ENCODE peak calls at places on chromosomes 16 and 17, in eight cellular contexts. One of them, this sample, is unnamed. For H3K9me3, the result is how much of the 10 kb centered on the place peaks cover.

GRCh38 chr17:22090263-22090935 is 398.1 kb downstream of the KCNJ18 start:
- DNase-seq in left lung: no peak
- DNase-seq in pancreas: no peak
- DNase-seq in spleen: no peak
- DNase-seq in breast epithelium: no peak
- DNase-seq in MM.1S: no peak
- DNase-seq in heart left ventricle: no peak
- DNase-seq in HCT116: no peak
- DNase-seq in this sample: no peak

GRCh38 chr16:57153841-57154240 is 32.0 kb downstream of the PSME3IP1 start:
- DNase-seq in breast epithelium: no peak
- DNase-seq in HCT116: no peak
- DNase-seq in spleen: no peak
- DNase-seq in MM.1S: no peak
- DNase-seq in pancreas: no peak
- DNase-seq in left lung: no peak
- DNase-seq in heart left ventricle: no peak
- DNase-seq in this sample: no peak

GRCh38 chr16:79543219-79543618 is 57.3 kb downstream of the MAF start:
- DNase-seq in left lung: no peak
- DNase-seq in spleen: no peak
- DNase-seq in heart left ventricle: peak
- DNase-seq in breast epithelium: no peak
- DNase-seq in pancreas: no peak
- DNase-seq in HCT116: no peak
- DNase-seq in MM.1S: no peak
- DNase-seq in this sample: no peak

GRCh38 chr17:43645765-43646481 is 15.8 kb downstream of the MEOX1 start:
- DNase-seq in spleen: peak
- DNase-seq in left lung: peak
- DNase-seq in heart left ventricle: peak
- DNase-seq in breast epithelium: peak
- DNase-seq in HCT116: no peak
- DNase-seq in pancreas: peak
- DNase-seq in MM.1S: no peak
- DNase-seq in this sample: peak

GRCh38 chr16:87431926-87432325 is 39.8 kb downstream of the MAP1LC3B start:
- DNase-seq in heart left ventricle: no peak
- DNase-seq in spleen: no peak
- DNase-seq in pancreas: no peak
- DNase-seq in HCT116: no peak
- DNase-seq in MM.1S: no peak
- DNase-seq in breast epithelium: no peak
- DNase-seq in left lung: peak
- DNase-seq in this sample: no peak

GRCh38 chr16:70675851-70676513 is 9.9 kb downstream of the MTSS2 start:
- DNase-seq in spleen: peak
- DNase-seq in pancreas: no peak
- DNase-seq in MM.1S: no peak
- DNase-seq in heart left ventricle: peak
- DNase-seq in breast epithelium: no peak
- DNase-seq in HCT116: no peak
- DNase-seq in left lung: no peak
- DNase-seq in this sample: no peak

GRCh38 chr16:54654429-54654828 is 276.2 kb upstream of the IRX5 start:
- DNase-seq in pancreas: no peak
- DNase-seq in left lung: no peak
- DNase-seq in spleen: no peak
- DNase-seq in HCT116: no peak
- DNase-seq in breast epithelium: no peak
- DNase-seq in heart left ventricle: no peak
- DNase-seq in MM.1S: no peak
- DNase-seq in this sample: no peak

GRCh38 chr16:11078812-11079459 is 134.6 kb downstream of the CLEC16A start:
- DNase-seq in pancreas: peak
- DNase-seq in heart left ventricle: no peak
- DNase-seq in left lung: no peak
- DNase-seq in HCT116: no peak
- DNase-seq in MM.1S: no peak
- DNase-seq in spleen: no peak
- DNase-seq in breast epithelium: no peak
- DNase-seq in this sample: no peak

GRCh38 chr17:2054262-2054739 is 602 bp upstream of the HIC1 start:
- DNase-seq in pancreas: no peak
- DNase-seq in HCT116: no peak
- DNase-seq in left lung: no peak
- DNase-seq in heart left ventricle: peak
- DNase-seq in breast epithelium: no peak
- DNase-seq in spleen: peak
- DNase-seq in MM.1S: no peak
- DNase-seq in this sample: no peak

GRCh38 chr17:72518810-72519597 is 398.2 kb downstream of the SOX9 start:
- DNase-seq in pancreas: peak
- DNase-seq in HCT116: no peak
- DNase-seq in MM.1S: no peak
- DNase-seq in spleen: no peak
- DNase-seq in breast epithelium: peak
- DNase-seq in heart left ventricle: no peak
- DNase-seq in left lung: no peak
- DNase-seq in this sample: no peak

GRCh38 chr17:61000911-61001310 is 323.3 kb downstream of the BCAS3 start:
- DNase-seq in heart left ventricle: no peak
- DNase-seq in breast epithelium: no peak
- DNase-seq in pancreas: no peak
- DNase-seq in MM.1S: no peak
- DNase-seq in HCT116: no peak
- DNase-seq in left lung: no peak
- DNase-seq in spleen: no peak
- DNase-seq in this sample: no peak
- TF ChIP-seq CTCF in heart left ventricle: no peak
- TF ChIP-seq CTCF in breast epithelium: no peak
- TF ChIP-seq CTCF in pancreas: no peak
- TF ChIP-seq CTCF in MM.1S: no peak
- TF ChIP-seq CTCF in HCT116: peak
- TF ChIP-seq CTCF in left lung: no peak
- TF ChIP-seq CTCF in spleen: no peak
- TF ChIP-seq CTCF in this sample: no peak

DNA sequence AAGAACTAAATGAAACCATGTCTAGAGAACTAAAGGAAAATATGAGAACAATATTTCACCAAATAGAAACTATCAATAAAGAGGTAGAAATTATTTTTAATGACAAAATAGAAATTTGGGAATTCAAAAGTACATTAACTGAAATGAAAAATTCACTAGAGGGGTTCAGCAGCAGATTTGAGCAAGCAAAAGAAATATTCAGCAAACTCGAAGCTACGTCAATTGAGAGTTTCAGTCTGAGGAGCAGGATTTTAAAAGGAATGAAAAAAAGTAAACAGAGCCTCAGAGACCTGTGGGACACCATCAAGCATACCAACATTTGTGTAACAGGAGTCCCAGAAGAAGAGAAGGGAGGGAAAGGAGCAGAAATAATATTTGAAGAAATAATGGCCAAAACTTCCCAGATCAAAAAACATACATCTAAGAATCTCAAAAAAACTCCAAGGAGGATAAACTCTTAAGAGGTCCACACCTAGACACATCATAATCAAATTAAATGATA is 38.3 kb downstream of the ZFP90 start:
- DNase-seq in breast epithelium: no peak
- DNase-seq in heart left ventricle: no peak
- DNase-seq in spleen: no peak
- DNase-seq in HCT116: no peak
- DNase-seq in left lung: no peak
- DNase-seq in MM.1S: no peak
- DNase-seq in pancreas: no peak
- DNase-seq in this sample: no peak
- H3K9me3 ChIP-seq in breast epithelium: half or more
- H3K9me3 ChIP-seq in heart left ventricle: half or more
- H3K9me3 ChIP-seq in spleen: half or more
- H3K9me3 ChIP-seq in HCT116: under half
- H3K9me3 ChIP-seq in left lung: under half
- H3K9me3 ChIP-seq in MM.1S: under half
- H3K9me3 ChIP-seq in pancreas: under half
- H3K9me3 ChIP-seq in this sample: under half

GRCh38 chr16:88452485-88453216 is 429 bp upstream of the ZFPM1 start:
- DNase-seq in left lung: peak
- DNase-seq in spleen: peak
- DNase-seq in MM.1S: peak
- DNase-seq in HCT116: peak
- DNase-seq in heart left ventricle: peak
- DNase-seq in pancreas: peak
- DNase-seq in breast epithelium: peak
- DNase-seq in this sample: peak
- H3K4me3 ChIP-seq in left lung: peak
- H3K4me3 ChIP-seq in spleen: peak
- H3K4me3 ChIP-seq in MM.1S: peak
- H3K4me3 ChIP-seq in HCT116: peak
- H3K4me3 ChIP-seq in heart left ventricle: peak
- H3K4me3 ChIP-seq in pancreas: peak
- H3K4me3 ChIP-seq in breast epithelium: peak
- H3K4me3 ChIP-seq in this sample: peak

DNA sequence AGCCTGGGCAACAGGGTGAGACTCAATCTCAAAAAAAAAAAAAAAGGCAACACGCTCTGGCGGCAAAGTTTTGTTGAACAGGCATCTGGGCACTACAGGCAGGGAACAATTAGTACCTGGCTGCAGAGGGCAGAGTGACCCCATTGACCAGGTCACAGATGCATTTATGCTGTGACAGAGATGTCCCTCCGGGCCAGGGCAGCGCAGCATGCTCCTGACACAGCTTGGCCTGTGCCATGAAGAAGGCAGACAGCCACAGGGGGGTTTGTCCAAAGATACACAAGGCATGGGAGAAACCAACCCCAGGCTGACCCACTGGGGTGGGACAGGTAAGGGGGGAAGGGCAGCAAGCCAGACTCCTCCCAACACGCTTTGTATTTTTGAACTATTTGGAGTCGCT is 7.7 kb upstream of the SRRM2 start:
- DNase-seq in breast epithelium: no peak
- DNase-seq in spleen: peak
- DNase-seq in pancreas: no peak
- DNase-seq in heart left ventricle: no peak
- DNase-seq in left lung: no peak
- DNase-seq in MM.1S: no peak
- DNase-seq in HCT116: no peak
- DNase-seq in this sample: no peak
- TF ChIP-seq CTCF in breast epithelium: no peak
- TF ChIP-seq CTCF in spleen: no peak
- TF ChIP-seq CTCF in pancreas: no peak
- TF ChIP-seq CTCF in heart left ventricle: no peak
- TF ChIP-seq CTCF in left lung: no peak
- TF ChIP-seq CTCF in MM.1S: no peak
- TF ChIP-seq CTCF in HCT116: no peak
- TF ChIP-seq CTCF in this sample: no peak

This sample was measured in heart right ventricle.